ENCODE peak calls at places on chromosomes 3 and 15, in eight cellular contexts. One of them, this sample, is unnamed.

GRCh38 chr15:57025264-57025939 is 107.0 kb downstream of the TCF12 start:
- DNase-seq in esophagus muscularis mucosa: no peak
- DNase-seq in suprapubic skin: no peak
- DNase-seq in right atrium auricular region: no peak
- DNase-seq in H9: no peak
- DNase-seq in psoas muscle: no peak
- DNase-seq in hepatocyte: no peak
- DNase-seq in pancreas: no peak
- DNase-seq in this sample: no peak

GRCh38 chr3:38516669-38517068 is 20.5 kb downstream of the EXOG start:
- DNase-seq in esophagus muscularis mucosa: no peak
- DNase-seq in H9: no peak
- DNase-seq in pancreas: no peak
- DNase-seq in psoas muscle: no peak
- DNase-seq in hepatocyte: no peak
- DNase-seq in right atrium auricular region: no peak
- DNase-seq in suprapubic skin: no peak
- DNase-seq in this sample: no peak

GRCh38 chr15:47246317-47246716 is 471.0 kb upstream of the SEMA6D start:
- DNase-seq in H9: no peak
- DNase-seq in suprapubic skin: no peak
- DNase-seq in hepatocyte: no peak
- DNase-seq in right atrium auricular region: no peak
- DNase-seq in esophagus muscularis mucosa: no peak
- DNase-seq in psoas muscle: no peak
- DNase-seq in pancreas: no peak
- DNase-seq in this sample: no peak

GRCh38 chr3:51718547-51719412 is 11.9 kb downstream of the GRM2 start:
- DNase-seq in H9: peak; percentile 92
- DNase-seq in esophagus muscularis mucosa: peak; percentile 50
- DNase-seq in psoas muscle: peak; percentile 45
- DNase-seq in hepatocyte: peak; percentile 78
- DNase-seq in right atrium auricular region: no peak
- DNase-seq in pancreas: peak; percentile 44
- DNase-seq in suprapubic skin: peak; percentile 65
- DNase-seq in this sample: peak; percentile 43

GRCh38 chr3:17129550-17129949 is 244.8 kb downstream of the PLCL2 start:
- DNase-seq in H9: no peak
- DNase-seq in psoas muscle: no peak
- DNase-seq in hepatocyte: no peak
- DNase-seq in pancreas: no peak
- DNase-seq in right atrium auricular region: no peak
- DNase-seq in suprapubic skin: no peak
- DNase-seq in esophagus muscularis mucosa: no peak
- DNase-seq in this sample: no peak

GRCh38 chr3:98513136-98513535 is 9.6 kb downstream of the CLDND1 start:
- DNase-seq in esophagus muscularis mucosa: no peak
- DNase-seq in suprapubic skin: no peak
- DNase-seq in hepatocyte: no peak
- DNase-seq in pancreas: no peak
- DNase-seq in H9: no peak
- DNase-seq in psoas muscle: peak; percentile 40
- DNase-seq in right atrium auricular region: no peak
- DNase-seq in this sample: no peak

GRCh38 chr3:109071349-109072142 is 46.4 kb downstream of the MORC1 start:
- DNase-seq in H9: no peak
- DNase-seq in right atrium auricular region: no peak
- DNase-seq in esophagus muscularis mucosa: no peak
- DNase-seq in pancreas: no peak
- DNase-seq in suprapubic skin: no peak
- DNase-seq in psoas muscle: no peak
- DNase-seq in hepatocyte: peak; percentile 8
- DNase-seq in this sample: no peak

GRCh38 chr3:22996926-22997600 is 206.1 kb upstream of the UBE2E2 start:
- DNase-seq in H9: no peak
- DNase-seq in hepatocyte: no peak
- DNase-seq in pancreas: no peak
- DNase-seq in esophagus muscularis mucosa: no peak
- DNase-seq in psoas muscle: no peak
- DNase-seq in right atrium auricular region: no peak
- DNase-seq in suprapubic skin: no peak
- DNase-seq in this sample: peak; percentile 32

GRCh38 chr3:45848392-45848791 is 6.5 kb upstream of the LZTFL1 start:
- DNase-seq in esophagus muscularis mucosa: no peak
- DNase-seq in H9: no peak
- DNase-seq in right atrium auricular region: no peak
- DNase-seq in pancreas: no peak
- DNase-seq in psoas muscle: no peak
- DNase-seq in hepatocyte: no peak
- DNase-seq in suprapubic skin: no peak
- DNase-seq in this sample: no peak

GRCh38 chr3:177744873-177745646 is 547.8 kb upstream of the TBL1XR1 start:
- DNase-seq in hepatocyte: peak; percentile 53
- DNase-seq in psoas muscle: no peak
- DNase-seq in right atrium auricular region: no peak
- DNase-seq in esophagus muscularis mucosa: no peak
- DNase-seq in pancreas: no peak
- DNase-seq in H9: no peak
- DNase-seq in suprapubic skin: no peak
- DNase-seq in this sample: no peak

GRCh38 chr3:9064853-9065252 is 101.6 kb upstream of the RAD18 start:
- DNase-seq in hepatocyte: no peak
- DNase-seq in psoas muscle: no peak
- DNase-seq in esophagus muscularis mucosa: no peak
- DNase-seq in right atrium auricular region: no peak
- DNase-seq in suprapubic skin: no peak
- DNase-seq in H9: no peak
- DNase-seq in pancreas: no peak
- DNase-seq in this sample: peak; percentile 8

GRCh38 chr15:34122771-34123183 is 20.9 kb downstream of the PGBD4 start:
- DNase-seq in right atrium auricular region: no peak
- DNase-seq in H9: no peak
- DNase-seq in hepatocyte: peak; percentile 20
- DNase-seq in suprapubic skin: no peak
- DNase-seq in psoas muscle: no peak
- DNase-seq in pancreas: no peak
- DNase-seq in esophagus muscularis mucosa: no peak
- DNase-seq in this sample: no peak

GRCh38 chr15:31230630-31231485 is 95.8 kb upstream of the KLF13 start:
- DNase-seq in H9: no peak
- DNase-seq in right atrium auricular region: no peak
- DNase-seq in hepatocyte: no peak
- DNase-seq in suprapubic skin: no peak
- DNase-seq in pancreas: no peak
- DNase-seq in esophagus muscularis mucosa: no peak
- DNase-seq in psoas muscle: no peak
- DNase-seq in this sample: peak; percentile 57

GRCh38 chr15:81386947-81387346 is 12.9 kb upstream of the TMC3 start:
- DNase-seq in hepatocyte: no peak
- DNase-seq in right atrium auricular region: no peak
- DNase-seq in H9: no peak
- DNase-seq in esophagus muscularis mucosa: no peak
- DNase-seq in suprapubic skin: no peak
- DNase-seq in psoas muscle: no peak
- DNase-seq in pancreas: no peak
- DNase-seq in this sample: no peak

GRCh38 chr15:36161781-36162212 is 417.6 kb upstream of the CDIN1 start:
- DNase-seq in pancreas: no peak
- DNase-seq in psoas muscle: no peak
- DNase-seq in H9: peak; percentile 27
- DNase-seq in right atrium auricular region: peak; percentile 71
- DNase-seq in hepatocyte: peak; percentile 11
- DNase-seq in suprapubic skin: no peak
- DNase-seq in esophagus muscularis mucosa: no peak
- DNase-seq in this sample: peak; percentile 3

GRCh38 chr15:67813104-67813634 is 12.1 kb upstream of the SKOR1 start:
- DNase-seq in hepatocyte: no peak
- DNase-seq in psoas muscle: no peak
- DNase-seq in suprapubic skin: peak; percentile 43
- DNase-seq in H9: peak; percentile 25
- DNase-seq in pancreas: no peak
- DNase-seq in esophagus muscularis mucosa: no peak
- DNase-seq in right atrium auricular region: no peak
- DNase-seq in this sample: no peak

GRCh38 chr3:100096866-100097265 is 17.4 kb downstream of the FILIP1L start:
- DNase-seq in hepatocyte: no peak
- DNase-seq in pancreas: no peak
- DNase-seq in right atrium auricular region: no peak
- DNase-seq in H9: no peak
- DNase-seq in suprapubic skin: no peak
- DNase-seq in esophagus muscularis mucosa: no peak
- DNase-seq in psoas muscle: no peak
- DNase-seq in this sample: no peak

GRCh38 chr15:65381445-65382145 is 3.8 kb upstream of the IGDCC3 start:
- DNase-seq in pancreas: no peak
- DNase-seq in right atrium auricular region: no peak
- DNase-seq in H9: no peak
- DNase-seq in suprapubic skin: no peak
- DNase-seq in hepatocyte: no peak
- DNase-seq in esophagus muscularis mucosa: no peak
- DNase-seq in psoas muscle: no peak
- DNase-seq in this sample: no peak

GRCh38 chr15:62391565-62392262 is 226.6 kb upstream of the C2CD4B start:
- DNase-seq in hepatocyte: peak; percentile 83
- DNase-seq in psoas muscle: peak; percentile 72
- DNase-seq in suprapubic skin: no peak
- DNase-seq in esophagus muscularis mucosa: no peak
- DNase-seq in pancreas: peak; percentile 57
- DNase-seq in right atrium auricular region: no peak
- DNase-seq in H9: peak; percentile 44
- DNase-seq in this sample: peak; percentile 56

GRCh38 chr15:76196286-76196948 is 114.9 kb downstream of the ETFA start:
- DNase-seq in hepatocyte: peak; percentile 90
- DNase-seq in esophagus muscularis mucosa: no peak
- DNase-seq in suprapubic skin: peak; percentile 83
- DNase-seq in psoas muscle: peak; percentile 79
- DNase-seq in H9: no peak
- DNase-seq in pancreas: peak; percentile 68
- DNase-seq in right atrium auricular region: no peak
- DNase-seq in this sample: peak; percentile 52

GRCh38 chr15:42576776-42577175 is 1.4 kb downstream of the STARD9 start:
- DNase-seq in esophagus muscularis mucosa: no peak
- DNase-seq in pancreas: no peak
- DNase-seq in hepatocyte: no peak
- DNase-seq in suprapubic skin: no peak
- DNase-seq in psoas muscle: no peak
- DNase-seq in right atrium auricular region: no peak
- DNase-seq in H9: no peak
- DNase-seq in this sample: no peak

GRCh38 chr3:37245003-37245402 is 70.6 kb upstream of the LRRFIP2 start:
- DNase-seq in pancreas: no peak
- DNase-seq in hepatocyte: no peak
- DNase-seq in suprapubic skin: no peak
- DNase-seq in psoas muscle: no peak
- DNase-seq in right atrium auricular region: no peak
- DNase-seq in esophagus muscularis mucosa: no peak
- DNase-seq in H9: no peak
- DNase-seq in this sample: no peak
- H3K27ac ChIP-seq in pancreas: no peak overlapping the region
- H3K27ac ChIP-seq in hepatocyte: peak overlapping the region; percentile 99
- H3K27ac ChIP-seq in suprapubic skin: no peak overlapping the region
- H3K27ac ChIP-seq in psoas muscle: peak overlapping the region; percentile 98
- H3K27ac ChIP-seq in right atrium auricular region: peak overlapping the region; percentile 95
- H3K27ac ChIP-seq in esophagus muscularis mucosa: peak overlapping the region; percentile 94
- H3K27ac ChIP-seq in H9: no peak overlapping the region
- H3K27ac ChIP-seq in this sample: no peak overlapping the region

GRCh38 chr3:20739814-20740213 is 553.8 kb upstream of the SGO1 start:
- DNase-seq in suprapubic skin: no peak
- DNase-seq in right atrium auricular region: no peak
- DNase-seq in hepatocyte: no peak
- DNase-seq in psoas muscle: no peak
- DNase-seq in pancreas: no peak
- DNase-seq in esophagus muscularis mucosa: no peak
- DNase-seq in H9: no peak
- DNase-seq in this sample: no peak
- H3K4me1 ChIP-seq in suprapubic skin: no peaks in the 10 kb centered on the region
- H3K4me1 ChIP-seq in right atrium auricular region: no peaks in the 10 kb centered on the region
- H3K4me1 ChIP-seq in hepatocyte: peaks cover 10% of the 10 kb centered on the region
- H3K4me1 ChIP-seq in psoas muscle: no peaks in the 10 kb centered on the region
- H3K4me1 ChIP-seq in pancreas: no peaks in the 10 kb centered on the region
- H3K4me1 ChIP-seq in esophagus muscularis mucosa: peaks cover 8% of the 10 kb centered on the region
- H3K4me1 ChIP-seq in H9: no peaks in the 10 kb centered on the region
- H3K4me1 ChIP-seq in this sample: peaks cover 5% of the 10 kb centered on the region

GRCh38 chr3:172813462-172813861 is 62.9 kb downstream of the ECT2 start:
- DNase-seq in hepatocyte: no peak
- DNase-seq in psoas muscle: no peak
- DNase-seq in pancreas: no peak
- DNase-seq in suprapubic skin: no peak
- DNase-seq in H9: no peak
- DNase-seq in right atrium auricular region: no peak
- DNase-seq in esophagus muscularis mucosa: no peak
- DNase-seq in this sample: no peak

GRCh38 chr3:172815857-172816256 is 65.3 kb downstream of the ECT2 start:
- DNase-seq in right atrium auricular region: no peak
- DNase-seq in pancreas: no peak
- DNase-seq in suprapubic skin: no peak
- DNase-seq in H9: no peak
- DNase-seq in hepatocyte: no peak
- DNase-seq in psoas muscle: no peak
- DNase-seq in esophagus muscularis mucosa: no peak
- DNase-seq in this sample: no peak

GRCh38 chr3:172808969-172809546 is 58.5 kb downstream of the ECT2 start:
- DNase-seq in suprapubic skin: no peak
- DNase-seq in psoas muscle: no peak
- DNase-seq in hepatocyte: peak; percentile 66
- DNase-seq in right atrium auricular region: no peak
- DNase-seq in esophagus muscularis mucosa: no peak
- DNase-seq in pancreas: no peak
- DNase-seq in H9: no peak
- DNase-seq in this sample: no peak

GRCh38 chr3:172816281-172816680 is 65.8 kb downstream of the ECT2 start:
- DNase-seq in pancreas: no peak
- DNase-seq in right atrium auricular region: no peak
- DNase-seq in esophagus muscularis mucosa: no peak
- DNase-seq in hepatocyte: no peak
- DNase-seq in suprapubic skin: no peak
- DNase-seq in psoas muscle: no peak
- DNase-seq in H9: no peak
- DNase-seq in this sample: no peak

DNA sequence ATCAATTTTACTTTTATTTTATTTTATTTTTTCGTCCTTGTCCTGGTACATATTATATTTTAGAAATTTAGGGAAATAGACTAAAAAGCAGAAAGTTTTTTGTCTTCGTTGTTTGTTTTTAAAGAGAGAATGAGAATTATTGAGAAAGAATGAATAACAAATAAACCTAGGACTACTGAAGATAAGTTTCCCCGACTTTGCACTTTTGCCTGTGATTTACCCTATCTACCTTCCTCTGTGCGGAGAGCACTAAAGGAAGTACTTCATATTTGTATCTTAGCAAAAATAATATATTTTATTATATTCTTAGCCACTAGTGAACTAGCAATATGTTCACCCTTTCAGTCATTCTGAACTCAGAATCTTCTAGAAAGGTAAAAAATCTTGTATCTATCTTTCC is 60.6 kb downstream of the ECT2 start:
- DNase-seq in esophagus muscularis mucosa: no peak
- DNase-seq in pancreas: no peak
- DNase-seq in suprapubic skin: no peak
- DNase-seq in right atrium auricular region: no peak
- DNase-seq in hepatocyte: no peak
- DNase-seq in psoas muscle: no peak
- DNase-seq in H9: no peak
- DNase-seq in this sample: no peak
- H3K27ac ChIP-seq in esophagus muscularis mucosa: no peak overlapping the region
- H3K27ac ChIP-seq in pancreas: no peak overlapping the region
- H3K27ac ChIP-seq in suprapubic skin: no peak overlapping the region
- H3K27ac ChIP-seq in right atrium auricular region: no peak overlapping the region
- H3K27ac ChIP-seq in hepatocyte: no peak overlapping the region
- H3K27ac ChIP-seq in psoas muscle: no peak overlapping the region
- H3K27ac ChIP-seq in H9: no peak overlapping the region
- H3K27ac ChIP-seq in this sample: no peak overlapping the region

GRCh38 chr3:195038161-195038560 is 232.8 kb downstream of the XXYLT1 start:
- DNase-seq in suprapubic skin: no peak
- DNase-seq in hepatocyte: no peak
- DNase-seq in right atrium auricular region: no peak
- DNase-seq in H9: no peak
- DNase-seq in psoas muscle: no peak
- DNase-seq in esophagus muscularis mucosa: no peak
- DNase-seq in pancreas: no peak
- DNase-seq in this sample: no peak
- H3K4me1 ChIP-seq in suprapubic skin: peaks cover 3% of the 10 kb centered on the region
- H3K4me1 ChIP-seq in hepatocyte: peaks cover 12% of the 10 kb centered on the region
- H3K4me1 ChIP-seq in right atrium auricular region: no peaks in the 10 kb centered on the region
- H3K4me1 ChIP-seq in H9: peaks cover 5% of the 10 kb centered on the region
- H3K4me1 ChIP-seq in psoas muscle: no peaks in the 10 kb centered on the region
- H3K4me1 ChIP-seq in esophagus muscularis mucosa: no peaks in the 10 kb centered on the region
- H3K4me1 ChIP-seq in pancreas: peaks cover 7% of the 10 kb centered on the region
- H3K4me1 ChIP-seq in this sample: peaks cover 8% of the 10 kb centered on the region